ENCODE peak calls at places on chromosomes 6 and 20, in nine cellular contexts. B is PC-3; E is non-pigmented ciliary epithelial cell; X is tibial artery; O is stomach; N is stimulated activated CD4-positive, alpha-beta T cell treated with anti-CD3 and anti-CD28 coated beads, Interleukin-12 subunit alpha, Interleukin-12 subunit beta, amount 100 ng/mL, for 4 hours; P is NCI-H1105; A is SJSA1; D is RWPE1. F is an unnamed sample.

GRCh38 chr6:26345832-26346231 is 19.2 kb upstream of the BTN3A2 start:
- DNase-seq in P (no peak), D (no peak), X (no peak), B (no peak), A (no peak), N (no peak), E (no peak), O (no peak), F (no peak)

GRCh38 chr6:29865648-29866047 is 38.0 kb downstream of the HLA-G start:
- DNase-seq in D (no peak), X (no peak), O (no peak), B (no peak), A (no peak), N (no peak), P (no peak), E (no peak), F (no peak)

GRCh38 chr6:2505624-2506023 is 245.1 kb downstream of the MYLK4 start:
- DNase-seq in D (no peak), X (no peak), O (no peak), A (no peak), P (no peak), N (no peak), B (peak), E (no peak), F (no peak)

GRCh38 chr20:3102575-3103368 is 18.2 kb upstream of the AVP start:
- DNase-seq in A (no peak), D (no peak), X (no peak), O (no peak), P (no peak), E (no peak), B (no peak), N (no peak), F (no peak)

GRCh38 chr6:37047933-37048850 is 42.7 kb downstream of the FGD2 start:
- DNase-seq in A (no peak), E (no peak), P (no peak), D (no peak), O (no peak), B (no peak), X (no peak), N (no peak), F (no peak)

GRCh38 chr6:79269877-79270276 is 35.4 kb upstream of the HMGN3 start:
- DNase-seq in P (no peak), E (peak), A (no peak), O (no peak), X (peak), D (no peak), N (no peak), B (no peak), F (no peak)

GRCh38 chr6:56278186-56278585 is 30.8 kb upstream of the COL21A1 start:
- DNase-seq in N (no peak), D (no peak), P (no peak), X (no peak), O (no peak), B (peak), A (no peak), E (no peak), F (no peak)

GRCh38 chr6:132445201-132445951 is 44.1 kb upstream of the MOXD1 start:
- DNase-seq in D (peak), N (no peak), A (no peak), O (no peak), P (no peak), B (peak), E (peak), X (no peak), F (no peak)

GRCh38 chr20:36344517-36345132 is 38.5 kb downstream of the DLGAP4 start:
- DNase-seq in E (peak), X (no peak), B (peak), A (no peak), D (peak), N (no peak), P (no peak), O (peak), F (peak)

GRCh38 chr20:46622125-46622524 is 29.1 kb downstream of the SLC13A3 start:
- DNase-seq in X (no peak), O (no peak), E (no peak), N (no peak), D (no peak), A (no peak), B (no peak), P (no peak), F (no peak)

F was measured in mesothelial cell of epicardium.